ENCODE peak calls at places on chromosome 11, in five cellular contexts. One of them, this sample, is unnamed. For H3K4me1, the result is how much of the 10 kb centered on the place peaks cover.

GRCh38 chr11:118623291-118623655 is 15.9 kb downstream of the PHLDB1 start:
- DNase-seq in endothelial cell of umbilical vein: peak
- DNase-seq in kidney: peak
- DNase-seq in CD8-positive, alpha-beta T cell: no peak
- DNase-seq in pancreas: no peak
- DNase-seq in this sample: no peak

GRCh38 chr11:78190871-78191538 is 2.3 kb downstream of the USP35 start:
- DNase-seq in endothelial cell of umbilical vein: no peak
- DNase-seq in kidney: no peak
- DNase-seq in CD8-positive, alpha-beta T cell: no peak
- DNase-seq in pancreas: no peak
- DNase-seq in this sample: peak

GRCh38 chr11:57434640-57435546 is 8.0 kb upstream of the SLC43A3 start:
- DNase-seq in endothelial cell of umbilical vein: no peak
- DNase-seq in kidney: no peak
- DNase-seq in CD8-positive, alpha-beta T cell: no peak
- DNase-seq in pancreas: no peak
- DNase-seq in this sample: no peak

GRCh38 chr11:68321293-68322030 is 9.1 kb downstream of the LRP5 start:
- DNase-seq in endothelial cell of umbilical vein: no peak
- DNase-seq in kidney: no peak
- DNase-seq in CD8-positive, alpha-beta T cell: no peak
- DNase-seq in pancreas: no peak
- DNase-seq in this sample: no peak

GRCh38 chr11:130314184-130314748 is 451 bp downstream of the ZBTB44 start:
- DNase-seq in endothelial cell of umbilical vein: peak
- DNase-seq in kidney: peak
- DNase-seq in CD8-positive, alpha-beta T cell: peak
- DNase-seq in pancreas: peak
- DNase-seq in this sample: peak

GRCh38 chr11:94623120-94623735 is 56.1 kb downstream of the PIWIL4 start:
- DNase-seq in endothelial cell of umbilical vein: peak
- DNase-seq in kidney: no peak
- DNase-seq in CD8-positive, alpha-beta T cell: no peak
- DNase-seq in pancreas: peak
- DNase-seq in this sample: no peak

GRCh38 chr11:123055132-123055924 is 6.6 kb downstream of the HSPA8 start:
- DNase-seq in endothelial cell of umbilical vein: no peak
- DNase-seq in kidney: no peak
- DNase-seq in CD8-positive, alpha-beta T cell: no peak
- DNase-seq in pancreas: no peak
- DNase-seq in this sample: no peak

GRCh38 chr11:64250875-64251721 is at the start of gene PLCB3:
- DNase-seq in endothelial cell of umbilical vein: peak
- DNase-seq in kidney: peak
- DNase-seq in CD8-positive, alpha-beta T cell: no peak
- DNase-seq in pancreas: peak
- DNase-seq in this sample: peak

GRCh38 chr11:9831122-9831521 is 167.2 kb downstream of the SWAP70 start:
- DNase-seq in endothelial cell of umbilical vein: no peak
- DNase-seq in kidney: no peak
- DNase-seq in CD8-positive, alpha-beta T cell: no peak
- DNase-seq in pancreas: no peak
- DNase-seq in this sample: no peak

GRCh38 chr11:72661486-72661885 is 12.7 kb downstream of the PDE2A start:
- DNase-seq in endothelial cell of umbilical vein: no peak
- DNase-seq in kidney: no peak
- DNase-seq in CD8-positive, alpha-beta T cell: no peak
- DNase-seq in pancreas: no peak
- DNase-seq in this sample: no peak

GRCh38 chr11:95282337-95282751 is 51.3 kb upstream of the SESN3 start:
- DNase-seq in endothelial cell of umbilical vein: no peak
- DNase-seq in kidney: no peak
- DNase-seq in CD8-positive, alpha-beta T cell: no peak
- DNase-seq in pancreas: peak
- DNase-seq in this sample: no peak

GRCh38 chr11:10451399-10452116 is 3.5 kb upstream of the AMPD3 start:
- DNase-seq in endothelial cell of umbilical vein: no peak
- DNase-seq in kidney: no peak
- DNase-seq in CD8-positive, alpha-beta T cell: no peak
- DNase-seq in pancreas: no peak
- DNase-seq in this sample: no peak

GRCh38 chr11:11578542-11578941 is 43.3 kb downstream of the GALNT18 start:
- DNase-seq in endothelial cell of umbilical vein: no peak
- DNase-seq in kidney: no peak
- DNase-seq in CD8-positive, alpha-beta T cell: no peak
- DNase-seq in pancreas: no peak
- DNase-seq in this sample: no peak

GRCh38 chr11:14449302-14449714 is 50.3 kb downstream of the COPB1 start:
- DNase-seq in endothelial cell of umbilical vein: no peak
- DNase-seq in kidney: no peak
- DNase-seq in CD8-positive, alpha-beta T cell: no peak
- DNase-seq in pancreas: no peak
- DNase-seq in this sample: no peak

GRCh38 chr11:35721576-35722341 is 59.2 kb downstream of the TRIM44 start:
- DNase-seq in endothelial cell of umbilical vein: no peak
- DNase-seq in kidney: no peak
- DNase-seq in CD8-positive, alpha-beta T cell: no peak
- DNase-seq in pancreas: no peak
- DNase-seq in this sample: no peak

GRCh38 chr11:67651976-67652895 is 1.7 kb upstream of the ACY3 start:
- DNase-seq in endothelial cell of umbilical vein: no peak
- DNase-seq in kidney: no peak
- DNase-seq in CD8-positive, alpha-beta T cell: no peak
- DNase-seq in pancreas: no peak
- DNase-seq in this sample: no peak

GRCh38 chr11:12691473-12691872 is 17.3 kb downstream of the TEAD1 start:
- DNase-seq in endothelial cell of umbilical vein: no peak
- DNase-seq in kidney: no peak
- DNase-seq in CD8-positive, alpha-beta T cell: no peak
- DNase-seq in pancreas: no peak
- DNase-seq in this sample: no peak
- H3K4me1 ChIP-seq in endothelial cell of umbilical vein: half or more
- H3K4me1 ChIP-seq in kidney: half or more
- H3K4me1 ChIP-seq in CD8-positive, alpha-beta T cell: under half
- H3K4me1 ChIP-seq in pancreas: under half
- H3K4me1 ChIP-seq in this sample: under half

DNA sequence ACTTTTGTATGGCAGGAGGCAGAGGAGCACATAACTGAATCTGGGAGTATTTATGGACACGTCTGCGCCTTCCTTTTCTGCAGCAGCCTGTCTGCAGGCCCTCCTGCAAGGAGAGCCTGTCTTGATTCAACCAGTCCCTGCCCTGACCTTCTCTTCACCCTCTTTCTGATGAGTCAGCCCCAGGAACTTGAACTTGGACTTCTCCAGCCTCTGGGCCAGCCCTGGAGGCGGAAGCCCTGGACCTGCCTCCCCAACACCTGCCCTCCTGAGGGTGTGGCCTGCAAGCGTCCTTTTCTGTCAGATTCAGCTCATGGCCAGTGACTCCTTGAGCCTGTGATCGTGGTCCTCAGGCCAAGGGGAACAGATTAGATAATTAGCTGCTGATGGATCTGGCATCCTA is 20.0 kb downstream of the DAGLA start:
- DNase-seq in endothelial cell of umbilical vein: no peak
- DNase-seq in kidney: peak
- DNase-seq in CD8-positive, alpha-beta T cell: no peak
- DNase-seq in pancreas: peak
- DNase-seq in this sample: no peak
- H3K4me1 ChIP-seq in endothelial cell of umbilical vein: under half
- H3K4me1 ChIP-seq in kidney: under half
- H3K4me1 ChIP-seq in CD8-positive, alpha-beta T cell: under half
- H3K4me1 ChIP-seq in pancreas: half or more
- H3K4me1 ChIP-seq in this sample: under half

DNA sequence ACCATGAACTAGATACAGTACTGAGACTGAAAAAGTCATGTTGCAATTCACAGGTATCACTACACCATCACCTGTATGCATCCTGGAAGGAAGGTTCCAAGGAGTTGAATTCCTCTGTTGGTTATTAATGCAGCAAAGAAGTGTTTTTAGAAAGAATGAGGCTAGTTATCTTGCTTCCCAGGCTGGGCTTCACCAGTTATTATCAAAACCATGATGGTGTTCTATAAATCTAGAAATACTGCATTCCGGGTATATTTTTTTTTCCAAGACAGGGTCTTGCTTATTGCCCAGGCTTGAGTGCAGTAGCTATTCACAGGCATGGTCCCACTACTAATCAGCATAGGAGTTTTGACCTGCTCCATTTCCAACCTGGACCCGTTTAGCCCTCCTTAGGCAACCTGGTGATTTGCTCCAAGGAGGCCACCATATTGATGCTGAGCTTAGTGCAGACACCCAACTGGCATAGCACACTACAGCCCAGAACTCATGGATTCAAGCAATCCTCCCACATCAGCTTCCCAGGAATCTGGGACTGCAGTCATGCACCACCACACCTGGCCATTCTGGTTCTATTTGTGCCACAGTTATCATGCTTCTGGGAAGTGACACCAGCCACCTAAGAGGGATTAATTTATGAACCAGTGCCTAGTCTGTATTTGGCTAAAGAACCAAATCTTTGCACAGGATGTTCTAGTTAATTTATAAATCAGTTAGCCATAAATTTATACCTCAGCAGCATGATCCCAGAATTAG is 1.6 kb upstream of the MPEG1 start:
- DNase-seq in endothelial cell of umbilical vein: no peak
- DNase-seq in kidney: no peak
- DNase-seq in CD8-positive, alpha-beta T cell: no peak
- DNase-seq in pancreas: no peak
- DNase-seq in this sample: no peak
- H3K4me1 ChIP-seq in endothelial cell of umbilical vein: under half
- H3K4me1 ChIP-seq in kidney: under half
- H3K4me1 ChIP-seq in CD8-positive, alpha-beta T cell: under half
- H3K4me1 ChIP-seq in pancreas: under half
- H3K4me1 ChIP-seq in this sample: under half

GRCh38 chr11:126413843-126414405 is 58.4 kb downstream of the ST3GAL4 start:
- DNase-seq in endothelial cell of umbilical vein: no peak
- DNase-seq in kidney: no peak
- DNase-seq in CD8-positive, alpha-beta T cell: no peak
- DNase-seq in pancreas: no peak
- DNase-seq in this sample: no peak

GRCh38 chr11:126413426-126413825 is 57.9 kb downstream of the ST3GAL4 start:
- DNase-seq in endothelial cell of umbilical vein: no peak
- DNase-seq in kidney: no peak
- DNase-seq in CD8-positive, alpha-beta T cell: no peak
- DNase-seq in pancreas: no peak
- DNase-seq in this sample: no peak

GRCh38 chr11:126415669-126416420 is 60.4 kb downstream of the ST3GAL4 start:
- DNase-seq in endothelial cell of umbilical vein: no peak
- DNase-seq in kidney: peak
- DNase-seq in CD8-positive, alpha-beta T cell: no peak
- DNase-seq in pancreas: no peak
- DNase-seq in this sample: peak

GRCh38 chr11:126415128-126415527 is 59.6 kb downstream of the ST3GAL4 start:
- DNase-seq in endothelial cell of umbilical vein: no peak
- DNase-seq in kidney: peak
- DNase-seq in CD8-positive, alpha-beta T cell: no peak
- DNase-seq in pancreas: peak
- DNase-seq in this sample: peak

DNA sequence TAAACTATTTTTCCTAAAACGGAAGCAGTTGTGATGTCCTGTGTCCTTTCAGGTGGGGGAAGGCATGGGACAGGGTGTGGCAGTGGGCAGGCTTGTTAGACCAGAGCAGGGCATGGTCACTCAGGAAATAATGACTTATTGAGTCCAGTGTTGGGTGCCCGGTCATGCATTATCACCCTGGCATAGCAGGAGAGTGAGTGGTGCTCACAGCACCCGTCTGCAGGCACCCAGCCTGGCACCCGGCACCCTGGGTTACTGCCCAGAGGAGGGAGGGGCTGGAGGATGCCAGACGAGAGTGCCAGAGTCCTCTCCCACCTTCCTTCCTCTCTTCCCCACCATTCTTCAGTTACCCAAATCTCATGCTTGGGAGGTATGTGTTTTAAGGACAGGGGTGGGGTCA is 59.1 kb downstream of the ST3GAL4 start:
- DNase-seq in endothelial cell of umbilical vein: no peak
- DNase-seq in kidney: peak
- DNase-seq in CD8-positive, alpha-beta T cell: no peak
- DNase-seq in pancreas: no peak
- DNase-seq in this sample: no peak
- H3K4me1 ChIP-seq in endothelial cell of umbilical vein: under half
- H3K4me1 ChIP-seq in kidney: under half
- H3K4me1 ChIP-seq in CD8-positive, alpha-beta T cell: under half
- H3K4me1 ChIP-seq in pancreas: under half
- H3K4me1 ChIP-seq in this sample: under half